ENCODE peak calls at places on chromosomes 2 and 18, in six cellular contexts. Q, N, V, K, A and X are unnamed samples.

GRCh38 chr2:225122582-225123486 is 80.6 kb upstream of the DOCK10 start:
- DNase-seq in Q (peak; percentile 43), N (peak; percentile 39), V (peak; percentile 15), K (peak; percentile 29), A (peak; percentile 38), X (no peak)

GRCh38 chr2:190947711-190948251 is 66.2 kb downstream of the STAT1 start:
- DNase-seq in Q (peak; percentile 87), N (no peak), V (peak; percentile 93), K (no peak), A (peak; percentile 43), X (peak; percentile 93)

GRCh38 chr2:41965173-41965875 is 82.5 kb upstream of the PKDCC start:
- DNase-seq in Q (no peak), N (no peak), V (no peak), K (no peak), A (no peak), X (no peak)

GRCh38 chr18:55637204-55637603 is 49.2 kb upstream of the TCF4 start:
- DNase-seq in Q (no peak), N (no peak), V (no peak), K (no peak), A (no peak), X (no peak)

GRCh38 chr2:74391580-74392448 is 11.7 kb upstream of the DCTN1 start:
- DNase-seq in Q (peak; percentile 91), N (peak; percentile 93), V (peak; percentile 95), K (peak; percentile 99), A (peak; percentile 93), X (peak; percentile 82)

GRCh38 chr2:6913415-6914157 is 3.6 kb upstream of the RNF144A start:
- DNase-seq in Q (no peak), N (no peak), V (no peak), K (no peak), A (no peak), X (no peak)

GRCh38 chr2:160425394-160425793 is 68.2 kb downstream of the RBMS1 start:
- DNase-seq in Q (no peak), N (no peak), V (no peak), K (no peak), A (no peak), X (no peak)

GRCh38 chr2:135612319-135612718 is 81.0 kb downstream of the R3HDM1 start:
- DNase-seq in Q (no peak), N (no peak), V (no peak), K (no peak), A (no peak), X (no peak)

GRCh38 chr18:46471809-46472498 is 185.1 kb downstream of the LOXHD1 start:
- DNase-seq in Q (no peak), N (no peak), V (no peak), K (no peak), A (no peak), X (no peak)
- TF ChIP-seq CTCF in Q (no peak), N (no peak), V (no peak), K (no peak), A (no peak), X (no peak)

GRCh38 chr2:47344890-47345583 is 57.9 kb upstream of the MSH2 start:
- DNase-seq in Q (peak; percentile 87), N (peak; percentile 77), V (peak; percentile 93), K (peak; percentile 87), A (peak; percentile 96), X (peak; percentile 57)
- TF ChIP-seq CTCF in Q (peak; percentile 10), N (no peak), V (peak; percentile 16), K (peak; percentile 61), A (peak; percentile 15), X (peak; percentile 22)

GRCh38 chr2:146677280-146677679 is 1167.5 kb upstream of the ACVR2A start:
- DNase-seq in Q (no peak), N (no peak), V (no peak), K (no peak), A (peak; percentile 6), X (no peak)
- TF ChIP-seq CTCF in Q (peak; percentile 20), N (no peak), V (no peak), K (no peak), A (peak; percentile 23), X (peak; percentile 11)

DNA sequence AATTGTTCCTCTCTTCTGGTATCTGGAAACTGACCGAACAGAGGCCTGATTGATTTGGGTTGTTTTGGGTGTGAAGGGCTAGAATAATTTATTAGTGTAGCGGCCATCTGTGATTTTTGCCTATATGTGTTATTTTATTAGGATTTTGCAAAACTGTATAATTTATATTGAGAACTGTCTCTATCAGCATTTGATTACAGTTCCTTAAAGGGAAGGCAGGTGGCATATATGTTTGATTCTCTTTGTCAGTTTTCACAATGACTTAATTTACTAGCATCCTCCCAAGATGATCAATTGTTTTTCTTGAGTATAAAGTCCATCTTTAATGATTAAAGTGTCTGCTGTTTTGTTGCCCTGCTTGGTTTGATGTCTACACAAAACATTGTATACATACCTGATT is 4.5 kb downstream of the NBEAL1 start:
- DNase-seq in Q (no peak), N (no peak), V (no peak), K (no peak), A (no peak), X (no peak)
- TF ChIP-seq CTCF in Q (no peak), N (no peak), V (no peak), K (peak; percentile 32), A (no peak), X (no peak)

GRCh38 chr2:110799376-110799775 is 67.0 kb downstream of the ACOXL start:
- DNase-seq in Q (no peak), N (no peak), V (no peak), K (no peak), A (no peak), X (no peak)
- TF ChIP-seq CTCF in Q (no peak), N (no peak), V (no peak), K (no peak), A (no peak), X (no peak)

GRCh38 chr2:218908721-218909619 is 28.3 kb downstream of the WNT10A start:
- DNase-seq in Q (peak; percentile 77), N (peak; percentile 93), V (peak; percentile 56), K (peak; percentile 90), A (peak; percentile 94), X (peak; percentile 36)
- TF ChIP-seq CTCF in Q (no peak), N (no peak), V (no peak), K (no peak), A (no peak), X (no peak)